ENCODE peak calls at places on chromosome 20, in ten cellular contexts. V is HFF-Myc, A is AG09309, K is uterus, H is natural killer cell, Q is cardiac muscle cell, C is DND-41, M is endothelial cell, J is A549, R is GM12865. F is an unnamed sample.

GRCh38 chr20:56520180-56520579 is 4.4 kb upstream of the FAM209A start:
- DNase-seq in V (no peak), A (no peak), K (no peak), H (no peak), Q (no peak), C (no peak), M (no peak), J (no peak), R (no peak), F (no peak)

GRCh38 chr20:34522969-34523871 is 7.0 kb downstream of the DYNLRB1 start:
- DNase-seq in V (no peak), A (peak), K (peak), H (no peak), Q (peak), C (peak), M (peak), J (peak), R (peak), F (no peak)

GRCh38 chr20:57717797-57718196 is 8.0 kb upstream of the PMEPA1 start:
- DNase-seq in V (no peak), A (no peak), K (no peak), H (no peak), Q (no peak), C (no peak), M (no peak), J (peak), R (no peak), F (no peak)

GRCh38 chr20:25038591-25039015 is 19.3 kb downstream of the ACSS1 start:
- DNase-seq in V (no peak), A (no peak), K (no peak), H (no peak), Q (no peak), C (no peak), M (no peak), J (no peak), R (no peak), F (no peak)

GRCh38 chr20:10671221-10671849 is 2.5 kb downstream of the JAG1 start:
- DNase-seq in V (peak), A (peak), K (peak), H (peak), Q (peak), C (no peak), M (peak), J (peak), R (peak), F (no peak)

GRCh38 chr20:44038681-44039123 is 124.0 kb downstream of the TOX2 start:
- DNase-seq in V (no peak), A (no peak), K (no peak), H (no peak), Q (no peak), C (no peak), M (no peak), J (no peak), R (no peak), F (no peak)

GRCh38 chr20:16944753-16945152 is 196.6 kb downstream of the OTOR start:
- DNase-seq in V (no peak), A (no peak), K (no peak), H (no peak), Q (no peak), C (no peak), M (no peak), J (no peak), R (no peak), F (no peak)

GRCh38 chr20:59003836-59004492 is 3.1 kb downstream of the CTSZ start:
- DNase-seq in V (no peak), A (no peak), K (no peak), H (no peak), Q (no peak), C (no peak), M (no peak), J (no peak), R (no peak), F (no peak)

GRCh38 chr20:46348231-46348803 is 40.0 kb upstream of the CDH22 start:
- DNase-seq in V (no peak), A (no peak), K (peak), H (no peak), Q (peak), C (no peak), M (peak), J (peak), R (no peak), F (no peak)

GRCh38 chr20:35005463-35005961 is 49.8 kb downstream of the MYH7B start:
- DNase-seq in V (no peak), A (no peak), K (peak), H (no peak), Q (no peak), C (no peak), M (no peak), J (no peak), R (no peak), F (no peak)

GRCh38 chr20:43900496-43900895 is 14.2 kb upstream of the TOX2 start:
- DNase-seq in V (no peak), A (no peak), K (no peak), H (no peak), Q (no peak), C (no peak), M (no peak), J (no peak), R (no peak), F (no peak)

GRCh38 chr20:32681175-32682084 is 7.7 kb upstream of the C20orf203 start:
- DNase-seq in V (no peak), A (no peak), K (no peak), H (peak), Q (peak), C (peak), M (peak), J (no peak), R (no peak), F (no peak)

GRCh38 chr20:20519269-20519668 is 151.4 kb downstream of the INSM1 start:
- DNase-seq in V (no peak), A (no peak), K (no peak), H (no peak), Q (no peak), C (no peak), M (no peak), J (no peak), R (no peak), F (no peak)

GRCh38 chr20:20366896-20367680 is 816 bp upstream of the INSM1 start:
- DNase-seq in V (no peak), A (no peak), K (no peak), H (no peak), Q (peak), C (no peak), M (peak), J (peak), R (no peak), F (no peak)

GRCh38 chr20:44137210-44137781 is 49.7 kb downstream of the JPH2 start:
- DNase-seq in V (no peak), A (no peak), K (peak), H (no peak), Q (peak), C (no peak), M (no peak), J (peak), R (no peak), F (no peak)

GRCh38 chr20:57593134-57593886 is 26.9 kb downstream of the ZBP1 start:
- DNase-seq in V (no peak), A (no peak), K (no peak), H (no peak), Q (no peak), C (peak), M (no peak), J (no peak), R (no peak), F (no peak)

GRCh38 chr20:21396921-21397340 is 395 bp downstream of the NKX2-4 start:
- DNase-seq in V (no peak), A (no peak), K (no peak), H (no peak), Q (no peak), C (no peak), M (peak), J (no peak), R (no peak), F (peak)

GRCh38 chr20:41392871-41393704 is 26.5 kb upstream of the EMILIN3 start:
- DNase-seq in V (no peak), A (no peak), K (peak), H (no peak), Q (no peak), C (no peak), M (no peak), J (no peak), R (no peak), F (no peak)

GRCh38 chr20:434661-435419 is 26.7 kb downstream of the RBCK1 start:
- DNase-seq in V (no peak), A (no peak), K (no peak), H (no peak), Q (no peak), C (no peak), M (no peak), J (no peak), R (no peak), F (no peak)

GRCh38 chr20:41064377-41064776 is 35.8 kb downstream of the TOP1 start:
- DNase-seq in V (no peak), A (no peak), K (no peak), H (no peak), Q (no peak), C (no peak), M (no peak), J (no peak), R (peak), F (no peak)

GRCh38 chr20:49583669-49584417 is 15.9 kb upstream of the PTGIS start:
- DNase-seq in V (peak), A (peak), K (peak), H (no peak), Q (peak), C (no peak), M (no peak), J (peak), R (no peak), F (no peak)

GRCh38 chr20:15848126-15848525 is 725.1 kb downstream of the KIF16B start:
- DNase-seq in V (no peak), A (no peak), K (no peak), H (no peak), Q (no peak), C (no peak), M (no peak), J (no peak), R (no peak), F (no peak)

GRCh38 chr20:15846446-15846845 is 726.8 kb downstream of the KIF16B start:
- DNase-seq in V (no peak), A (no peak), K (no peak), H (no peak), Q (no peak), C (no peak), M (no peak), J (no peak), R (no peak), F (no peak)

GRCh38 chr20:15847415-15847814 is 725.8 kb downstream of the KIF16B start:
- DNase-seq in V (no peak), A (no peak), K (no peak), H (no peak), Q (no peak), C (no peak), M (no peak), J (no peak), R (no peak), F (no peak)

GRCh38 chr20:15838466-15838865 is 734.8 kb downstream of the KIF16B start:
- DNase-seq in V (no peak), A (no peak), K (no peak), H (no peak), Q (no peak), C (no peak), M (no peak), J (no peak), R (no peak), F (no peak)

GRCh38 chr20:15842872-15843271 is 730.4 kb downstream of the KIF16B start:
- DNase-seq in V (no peak), A (no peak), K (no peak), H (no peak), Q (no peak), C (no peak), M (no peak), J (no peak), R (peak), F (no peak)
- TF ChIP-seq CTCF in V (no peak), A (no peak), K (no peak), H (no peak), Q (no peak), C (peak), M (no peak), J (no peak), R (peak), F (no peak)

DNA sequence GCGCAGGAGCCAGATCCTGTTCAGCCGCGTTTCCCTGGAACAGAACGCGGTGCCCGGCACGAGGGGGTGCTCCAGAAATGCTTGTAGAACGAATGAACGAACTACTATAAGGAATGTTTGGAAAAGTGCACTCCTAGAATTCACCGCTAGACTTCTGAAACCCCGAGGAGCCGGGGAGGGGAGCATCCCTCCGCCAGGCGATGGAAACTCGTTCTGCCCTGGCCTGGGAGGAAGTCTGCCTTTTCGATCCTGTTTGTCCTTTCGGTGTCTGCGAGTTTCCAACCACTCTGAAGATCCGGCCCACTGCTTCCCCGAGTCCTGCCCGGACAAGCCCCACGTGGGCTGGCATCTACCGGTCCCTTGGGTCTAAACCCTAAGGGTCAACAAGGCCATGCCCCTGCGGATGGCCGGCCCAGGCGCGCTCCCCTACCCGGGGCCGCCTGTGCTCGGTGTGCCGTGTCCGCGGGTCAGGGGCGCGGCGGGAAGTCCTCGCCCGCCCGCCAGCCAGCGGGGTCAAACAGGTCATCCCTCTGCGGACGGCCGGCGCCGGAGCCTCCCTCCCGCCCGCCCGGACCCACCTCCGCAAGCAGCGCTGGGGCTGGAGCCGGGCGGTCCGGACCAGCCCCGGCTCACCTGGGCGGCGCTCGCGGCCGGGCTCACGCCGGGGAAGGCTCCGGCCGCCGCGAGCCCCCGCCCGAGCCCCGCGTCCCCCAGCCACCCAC is 521 bp downstream of the SULF2 start:
- DNase-seq in V (no peak), A (no peak), K (peak), H (no peak), Q (peak), C (no peak), M (peak), J (peak), R (peak), F (no peak)
- TF ChIP-seq CTCF in V (peak), A (peak), K (no peak), H (no peak), Q (peak), C (no peak), M (peak), J (no peak), R (no peak), F (no peak)

DNA sequence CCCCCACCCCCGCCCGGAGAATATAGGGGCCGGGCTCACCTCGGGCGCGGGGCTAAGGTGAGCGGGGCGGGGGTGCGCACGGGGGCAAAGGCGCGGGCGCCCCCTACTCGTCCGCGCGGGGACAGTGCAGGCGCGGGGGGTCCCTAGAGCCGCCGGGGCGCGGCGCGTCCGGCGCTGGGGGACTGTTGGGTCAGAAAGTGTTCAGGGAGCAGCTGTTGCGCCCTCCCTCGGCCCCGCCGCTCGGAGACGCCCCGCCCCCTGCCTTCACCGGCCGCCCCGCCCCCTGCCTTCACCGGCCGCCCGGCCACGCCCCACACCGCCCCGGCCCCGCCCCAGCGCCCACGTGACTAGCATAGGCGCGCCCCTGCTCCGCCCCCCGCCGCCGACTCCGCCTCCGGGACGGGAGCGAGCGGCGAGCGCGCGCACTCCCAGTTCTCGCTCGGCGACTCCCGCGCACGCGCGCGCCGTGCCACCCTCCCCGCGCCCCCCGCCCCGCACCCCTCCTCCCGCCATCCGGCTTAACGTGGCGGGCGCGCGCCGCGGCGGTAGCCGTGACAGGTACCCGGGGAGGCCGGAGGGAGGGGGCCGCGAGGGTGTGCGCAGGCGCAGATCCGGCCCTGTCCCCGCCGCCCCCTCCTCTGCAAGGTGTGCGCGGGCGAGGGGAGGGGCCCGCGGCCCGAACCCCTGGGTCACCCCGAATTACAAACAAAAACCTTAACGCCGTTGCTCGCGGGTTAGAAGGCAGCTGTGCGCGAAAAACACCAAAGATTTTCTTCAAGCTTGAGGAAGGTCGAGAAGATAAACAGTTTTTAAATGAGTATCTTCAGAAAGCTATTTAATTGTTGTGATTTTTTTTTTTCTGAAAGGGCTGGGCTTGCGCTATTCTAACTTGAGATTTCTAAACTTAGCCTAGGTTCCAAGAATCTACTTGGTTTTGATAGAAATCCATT is 704 bp upstream of the ZNF217 start:
- DNase-seq in V (no peak), A (peak), K (peak), H (peak), Q (peak), C (peak), M (peak), J (peak), R (peak), F (peak)
- TF ChIP-seq CTCF in V (no peak), A (no peak), K (peak), H (no peak), Q (peak), C (peak), M (peak), J (peak), R (peak), F (no peak)

GRCh38 chr20:37081717-37082289 is 14.0 kb downstream of the RBL1 start:
- DNase-seq in V (no peak), A (no peak), K (no peak), H (peak), Q (no peak), C (no peak), M (peak), J (no peak), R (peak), F (no peak)
- TF ChIP-seq CTCF in V (peak), A (peak), K (no peak), H (peak), Q (peak), C (peak), M (peak), J (peak), R (peak), F (no peak)

GRCh38 chr20:52937701-52938100 is 34.5 kb upstream of the TSHZ2 start:
- DNase-seq in V (no peak), A (no peak), K (no peak), H (no peak), Q (no peak), C (no peak), M (no peak), J (peak), R (peak), F (no peak)
- TF ChIP-seq CTCF in V (no peak), A (no peak), K (no peak), H (no peak), Q (peak), C (no peak), M (no peak), J (no peak), R (no peak), F (no peak)

GRCh38 chr20:51759769-51760510 is 8.2 kb downstream of the ATP9A start:
- DNase-seq in V (no peak), A (no peak), K (no peak), H (no peak), Q (no peak), C (no peak), M (no peak), J (no peak), R (no peak), F (no peak)

GRCh38 chr20:51767018-51767866 is 948 bp downstream of the ATP9A start:
- DNase-seq in V (no peak), A (no peak), K (peak), H (peak), Q (peak), C (no peak), M (peak), J (peak), R (peak), F (peak)

GRCh38 chr20:51760905-51761544 is 7.2 kb downstream of the ATP9A start:
- DNase-seq in V (peak), A (no peak), K (no peak), H (no peak), Q (no peak), C (no peak), M (no peak), J (peak), R (peak), F (no peak)

GRCh38 chr20:51767867-51768758 is at the start of gene ATP9A:
- DNase-seq in V (no peak), A (no peak), K (peak), H (no peak), Q (peak), C (no peak), M (peak), J (no peak), R (no peak), F (no peak)

DNA sequence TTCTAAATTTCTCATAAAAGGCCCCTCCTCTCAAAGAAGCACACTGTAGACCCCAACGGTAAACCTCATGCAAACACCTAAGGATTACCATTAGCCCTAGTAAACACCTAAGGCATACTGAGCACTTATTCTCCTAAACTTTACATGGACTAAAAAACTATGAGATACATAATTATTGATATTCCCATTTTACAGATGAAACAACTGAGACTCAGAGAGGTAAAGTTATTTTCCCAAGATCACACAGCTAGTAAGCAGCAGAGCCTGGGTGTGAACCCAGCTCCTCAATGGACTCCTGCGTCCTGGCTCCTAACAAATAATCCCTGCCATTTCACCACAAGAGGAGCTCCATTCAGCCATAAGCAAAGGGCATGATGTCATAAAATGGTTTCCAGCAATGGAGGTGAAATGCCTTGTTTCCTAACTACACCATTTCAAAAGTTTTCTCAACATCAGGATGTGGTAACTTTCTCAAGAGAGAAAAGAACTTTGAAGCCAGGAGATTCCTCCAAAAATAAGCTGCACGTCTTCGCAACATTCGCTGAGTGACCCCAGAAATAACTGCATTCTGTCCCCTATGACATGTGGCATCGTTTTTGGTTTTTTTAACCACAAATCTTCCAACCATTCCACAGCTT is 4.1 kb downstream of the ATP9A start:
- DNase-seq in V (no peak), A (no peak), K (no peak), H (no peak), Q (no peak), C (no peak), M (no peak), J (peak), R (no peak), F (no peak)
- TF ChIP-seq CTCF in V (no peak), A (no peak), K (no peak), H (no peak), Q (no peak), C (no peak), M (no peak), J (no peak), R (no peak), F (no peak)

F was measured in activated B cell treated with CpG ODN at 0.5 μM for 24 hours.